ENCODE peak calls at places on chromosomes 13 and 19, in eight cellular contexts. T is endodermal cell; F is GM23338; D is fibroblast of lung; C is CD8-positive, alpha-beta T cell; W is uterus; K is lower lobe of right lung; U is cardiac muscle cell. L is an unnamed sample.

GRCh38 chr19:44750713-44751112 is 2.2 kb downstream of the BCL3 start:
- DNase-seq in W (no peak), T (no peak), F (no peak), U (no peak), C (no peak), D (no peak), K (no peak), L (no peak)

GRCh38 chr13:24777171-24777570 is 13.2 kb downstream of the RNF17 start:
- DNase-seq in D (no peak), U (no peak), C (no peak), K (no peak), T (no peak), F (no peak), W (no peak), L (no peak)

GRCh38 chr13:110467516-110467915 is 94.0 kb downstream of the RAB20 start:
- DNase-seq in F (no peak), W (no peak), U (no peak), C (no peak), D (no peak), T (no peak), K (peak), L (no peak)

GRCh38 chr13:110869231-110869804 is 45.6 kb downstream of the ANKRD10 start:
- DNase-seq in U (no peak), W (peak), F (peak), K (no peak), D (peak), T (peak), C (no peak), L (peak)

GRCh38 chr19:48797103-48797502 is 13.7 kb downstream of the BCAT2 start:
- DNase-seq in K (no peak), W (no peak), F (no peak), D (no peak), T (no peak), U (no peak), C (no peak), L (no peak)

GRCh38 chr13:42820450-42820849 is 39.1 kb downstream of the FAM216B start:
- DNase-seq in D (peak), U (peak), T (no peak), F (no peak), K (no peak), W (no peak), C (no peak), L (peak)

GRCh38 chr13:71316964-71317363 is 550.0 kb downstream of the DACH1 start:
- DNase-seq in T (no peak), F (no peak), D (no peak), C (no peak), W (no peak), U (no peak), K (no peak), L (no peak)

GRCh38 chr13:36872621-36873020 is 47.4 kb downstream of the SMAD9 start:
- DNase-seq in C (no peak), U (no peak), W (no peak), F (peak), D (no peak), K (no peak), T (peak), L (no peak)

GRCh38 chr19:54837542-54837941 is 12.7 kb upstream of the KIR3DL2 start:
- DNase-seq in U (no peak), F (no peak), T (no peak), C (no peak), K (no peak), D (no peak), W (no peak), L (no peak)

GRCh38 chr13:30143671-30144400 is 163.5 kb downstream of the KATNAL1 start:
- DNase-seq in K (no peak), D (peak), F (no peak), W (no peak), T (no peak), C (no peak), U (peak), L (peak)

DNA sequence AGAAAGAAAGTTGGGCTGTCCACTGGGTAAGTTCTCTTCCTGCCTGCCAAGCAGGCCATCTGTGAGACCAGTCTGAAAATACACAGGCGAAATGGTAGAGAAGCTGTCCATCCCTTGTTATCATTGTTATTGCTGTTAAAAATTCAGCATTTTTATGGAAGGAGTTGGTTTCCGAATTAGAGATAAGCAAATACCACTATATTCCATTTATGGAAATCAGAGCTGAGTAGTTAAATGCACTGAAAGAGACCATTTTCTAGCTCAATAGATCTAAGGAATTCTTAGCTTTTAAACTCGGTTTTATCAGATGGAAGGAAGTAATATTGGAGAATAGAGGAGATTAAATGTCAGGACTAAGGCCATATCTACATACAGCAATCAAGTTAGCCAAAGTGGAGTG is 40.7 kb downstream of the MZT1 start:
- DNase-seq in D (peak), T (no peak), W (no peak), C (no peak), U (peak), K (no peak), F (no peak), L (no peak)
- H3K4me3 ChIP-seq in D (no peak), T (no peak), W (no peak), C (no peak), U (no peak), K (no peak), F (no peak), L (no peak)

DNA sequence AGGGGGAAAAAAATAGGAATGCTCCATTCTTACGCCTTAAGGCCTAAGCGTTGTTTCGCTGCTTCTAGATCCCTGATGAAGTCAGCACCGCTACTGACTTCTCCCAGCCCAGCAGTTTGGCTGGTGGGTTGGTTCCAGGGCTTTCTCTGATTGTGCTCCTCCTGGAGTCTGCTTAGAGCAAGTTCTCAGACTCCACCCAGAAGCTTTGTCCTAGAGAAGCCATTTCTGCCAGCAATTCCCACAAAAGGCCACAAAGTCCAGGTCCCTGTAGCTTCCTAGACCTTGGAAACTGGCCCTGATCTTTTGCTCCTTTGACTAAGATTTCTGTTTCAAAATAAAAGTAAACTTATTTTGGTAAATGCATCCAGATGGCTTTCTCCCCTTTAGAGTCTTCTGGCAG is 65.4 kb downstream of the KCTD12 start:
- DNase-seq in D (no peak), K (no peak), W (peak), F (peak), T (no peak), U (peak), C (no peak), L (peak)
- TF ChIP-seq CTCF in D (peak), K (no peak), W (no peak), F (no peak), T (peak), U (peak), C (no peak), L (peak)

DNA sequence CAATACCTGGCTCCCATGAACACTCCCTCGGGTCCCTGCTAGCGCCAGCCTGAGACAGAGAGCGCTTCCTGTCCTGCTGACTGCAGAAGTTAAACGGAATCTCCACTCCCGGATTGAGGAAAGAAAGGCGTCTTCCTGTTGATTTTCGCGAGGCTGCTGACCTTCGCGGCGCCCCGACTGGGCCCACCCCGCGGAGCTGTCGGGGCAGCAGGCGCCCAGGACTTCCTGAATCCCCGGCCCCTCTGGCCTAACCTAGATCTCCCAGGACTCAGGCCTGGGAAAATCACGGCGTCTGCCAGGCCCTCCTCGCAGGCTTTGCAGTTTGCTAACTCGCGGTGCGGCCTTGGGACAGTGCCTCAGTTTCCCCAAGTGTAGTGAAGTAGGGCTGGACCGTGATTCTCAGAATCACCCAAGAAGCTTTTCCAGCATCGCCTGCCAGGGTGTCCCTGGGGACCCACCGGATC is 108.8 kb downstream of the KCTD15 start:
- DNase-seq in K (peak), F (peak), U (peak), C (no peak), T (peak), W (no peak), D (peak), L (no peak)
- H3K4me3 ChIP-seq in K (peak), F (peak), U (peak), C (no peak), T (peak), W (peak), D (peak), L (peak)

GRCh38 chr13:80360298-80360827 is 19.4 kb upstream of the SPRY2 start:
- DNase-seq in K (no peak), F (no peak), C (no peak), U (no peak), D (peak), T (no peak), W (no peak), L (no peak)

GRCh38 chr13:80363890-80364503 is 23.1 kb upstream of the SPRY2 start:
- DNase-seq in T (no peak), K (no peak), W (no peak), C (no peak), F (peak), U (peak), D (peak), L (peak)

GRCh38 chr13:80361298-80361697 is 20.4 kb upstream of the SPRY2 start:
- DNase-seq in W (no peak), F (no peak), D (no peak), T (no peak), K (no peak), U (no peak), C (no peak), L (no peak)

GRCh38 chr13:80362488-80362887 is 21.6 kb upstream of the SPRY2 start:
- DNase-seq in F (no peak), T (no peak), K (no peak), W (no peak), D (no peak), C (no peak), U (no peak), L (no peak)

GRCh38 chr13:80361883-80362327 is 21.0 kb upstream of the SPRY2 start:
- DNase-seq in W (no peak), K (no peak), C (no peak), F (peak), D (no peak), T (peak), U (no peak), L (no peak)
- TF ChIP-seq CTCF in W (no peak), K (no peak), C (no peak), F (peak), D (no peak), T (no peak), U (no peak), L (no peak)

GRCh38 chr19:38307076-38307475 is 3.0 kb downstream of the C19orf33 start:
- DNase-seq in W (no peak), F (no peak), D (no peak), C (no peak), K (no peak), U (no peak), T (no peak), L (no peak)

GRCh38 chr19:38306236-38306635 is 2.2 kb downstream of the C19orf33 start:
- DNase-seq in U (no peak), D (no peak), K (no peak), T (no peak), W (no peak), F (no peak), C (no peak), L (no peak)

GRCh38 chr19:38304866-38305429 is 897 bp downstream of the C19orf33 start:
- DNase-seq in F (peak), C (no peak), W (no peak), D (peak), K (peak), U (no peak), T (peak), L (no peak)

GRCh38 chr19:38304352-38304865 is 358 bp downstream of the C19orf33 start:
- DNase-seq in C (no peak), D (no peak), W (no peak), F (peak), U (no peak), K (no peak), T (peak), L (no peak)

GRCh38 chr19:38303517-38304351 is at the start of gene C19orf33:
- DNase-seq in D (peak), F (peak), C (no peak), K (peak), U (no peak), T (peak), W (no peak), L (no peak)
- H3K4me3 ChIP-seq in D (no peak), F (peak), C (no peak), K (peak), U (no peak), T (no peak), W (no peak), L (no peak)

GRCh38 chr19:50053119-50053518 is 27.3 kb downstream of the ZNF473 start:
- DNase-seq in F (no peak), C (no peak), W (no peak), K (no peak), T (no peak), D (no peak), U (no peak), L (no peak)

GRCh38 chr19:50046649-50047503 is 21.1 kb downstream of the ZNF473 start:
- DNase-seq in U (peak), C (peak), K (peak), F (peak), D (no peak), T (peak), W (no peak), L (no peak)

GRCh38 chr19:50047686-50048085 is 21.9 kb downstream of the ZNF473 start:
- DNase-seq in U (no peak), C (no peak), D (no peak), K (no peak), F (no peak), T (no peak), W (no peak), L (no peak)

GRCh38 chr19:50050406-50051223 is 24.8 kb downstream of the ZNF473 start:
- DNase-seq in C (peak), F (peak), D (peak), T (no peak), K (peak), U (peak), W (peak), L (no peak)

DNA sequence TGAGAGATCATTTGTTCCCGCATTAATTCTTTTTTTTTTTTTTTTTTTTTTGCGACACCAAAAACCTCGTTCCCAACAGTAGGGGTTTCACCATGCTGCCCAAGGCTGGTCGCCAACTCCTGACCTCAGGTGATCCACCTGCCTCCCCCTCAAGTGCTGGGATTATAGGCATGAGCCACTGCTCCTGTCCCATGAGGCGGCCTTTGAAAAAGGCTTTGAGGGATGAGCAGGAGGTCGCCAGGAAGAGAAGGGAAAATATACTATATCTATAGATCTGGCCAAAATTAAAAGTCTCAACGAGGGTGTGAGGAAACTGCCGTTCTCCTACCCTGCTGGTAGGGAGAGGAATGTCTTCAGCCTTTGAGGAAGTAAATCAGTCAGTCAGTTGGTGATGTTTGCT is 26.2 kb downstream of the ZNF473 start:
- DNase-seq in F (no peak), U (no peak), D (no peak), T (no peak), W (no peak), K (no peak), C (no peak), L (no peak)
- TF ChIP-seq CTCF in F (no peak), U (no peak), D (no peak), T (no peak), W (no peak), K (no peak), C (no peak), L (no peak)

DNA sequence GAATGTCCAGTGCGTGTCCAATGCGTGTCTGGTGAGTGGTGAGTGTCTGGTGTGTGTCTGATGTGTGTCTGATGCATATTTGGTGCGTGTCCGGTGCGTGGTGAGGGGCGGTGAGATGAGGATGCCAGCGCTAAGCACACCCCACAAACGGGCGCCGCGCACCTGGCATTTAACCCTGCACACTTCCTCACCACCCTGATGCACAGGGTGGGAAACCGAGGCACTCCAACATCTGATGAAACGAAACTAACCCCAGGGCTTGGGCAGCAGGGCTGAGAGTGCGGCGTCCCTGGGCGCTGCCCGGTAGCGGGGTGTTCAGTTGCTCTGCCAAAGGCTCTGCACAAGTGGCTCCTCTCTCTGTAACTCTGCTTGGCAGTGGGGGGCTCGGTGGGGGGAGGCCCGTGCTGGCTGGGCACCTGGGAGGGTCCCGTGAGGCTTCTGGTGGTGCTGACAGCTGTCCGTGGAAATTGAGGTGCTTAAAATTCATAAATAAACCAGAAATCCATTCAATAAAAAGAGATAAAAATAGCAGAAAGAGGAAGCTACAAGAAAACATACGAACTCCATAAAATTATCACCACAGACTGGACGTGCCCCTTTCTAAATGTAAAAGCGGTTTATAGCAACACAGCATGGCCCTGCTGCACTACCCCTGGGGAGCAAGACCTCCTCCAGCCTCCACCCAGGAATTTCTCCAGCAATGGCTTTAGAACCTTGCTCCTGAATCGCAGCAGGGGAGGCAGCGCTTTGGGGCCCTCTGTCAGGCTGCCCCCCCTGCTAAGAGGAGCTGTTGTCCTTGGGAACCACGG is 76.0 kb downstream of the RASA3 start:
- DNase-seq in U (no peak), T (no peak), C (no peak), D (no peak), K (no peak), F (no peak), W (no peak), L (no peak)
- H3K4me3 ChIP-seq in U (no peak), T (no peak), C (no peak), D (no peak), K (no peak), F (no peak), W (no peak), L (no peak)

GRCh38 chr13:111947876-111948275 is 119.1 kb upstream of the SOX1 start:
- DNase-seq in D (no peak), W (no peak), U (no peak), C (no peak), K (no peak), F (no peak), T (no peak), L (no peak)
- TF ChIP-seq CTCF in D (no peak), W (no peak), U (no peak), C (no peak), K (no peak), F (no peak), T (no peak), L (no peak)